ENCODE peak calls at places on chromosomes 4 and X, in nine cellular contexts. One of them, this sample, is unnamed.
A peak's percentile ranks its signal among the peaks of the same experiment; 100 is the strongest.

GRCh38 chr4:150960079-150960478 is 55.0 kb downstream of the LRBA start:
- DNase-seq in stomach: no peak
- DNase-seq in body of pancreas: no peak
- DNase-seq in astrocyte of the cerebellum: no peak
- DNase-seq in dorsolateral prefrontal cortex: no peak
- DNase-seq in fibroblast of mammary gland: peak; percentile 62
- DNase-seq in uterus: no peak
- DNase-seq in psoas muscle: no peak
- DNase-seq in fibroblast of the aortic adventitia: peak; percentile 27
- DNase-seq in this sample: no peak

GRCh38 chrX:148836741-148837140 is 336.3 kb downstream of the AFF2 start:
- DNase-seq in stomach: no peak
- DNase-seq in dorsolateral prefrontal cortex: no peak
- DNase-seq in psoas muscle: no peak
- DNase-seq in fibroblast of mammary gland: no peak
- DNase-seq in fibroblast of the aortic adventitia: no peak
- DNase-seq in uterus: no peak
- DNase-seq in astrocyte of the cerebellum: no peak
- DNase-seq in body of pancreas: no peak
- DNase-seq in this sample: no peak

GRCh38 chr4:73019462-73020047 is 50.0 kb downstream of the COX18 start:
- DNase-seq in dorsolateral prefrontal cortex: no peak
- DNase-seq in astrocyte of the cerebellum: peak; percentile 45
- DNase-seq in body of pancreas: peak; percentile 14
- DNase-seq in psoas muscle: no peak
- DNase-seq in fibroblast of the aortic adventitia: peak; percentile 76
- DNase-seq in fibroblast of mammary gland: peak; percentile 58
- DNase-seq in stomach: no peak
- DNase-seq in uterus: no peak
- DNase-seq in this sample: peak; percentile 4

GRCh38 chr4:53132117-53132889 is 233.6 kb downstream of the SCFD2 start:
- DNase-seq in fibroblast of mammary gland: peak; percentile 66
- DNase-seq in stomach: no peak
- DNase-seq in psoas muscle: no peak
- DNase-seq in fibroblast of the aortic adventitia: peak; percentile 85
- DNase-seq in body of pancreas: no peak
- DNase-seq in dorsolateral prefrontal cortex: no peak
- DNase-seq in uterus: no peak
- DNase-seq in astrocyte of the cerebellum: no peak
- DNase-seq in this sample: no peak

GRCh38 chrX:1554469-1555210 is 17.7 kb upstream of the P2RY8 start:
- DNase-seq in astrocyte of the cerebellum: no peak
- DNase-seq in body of pancreas: no peak
- DNase-seq in fibroblast of mammary gland: no peak
- DNase-seq in psoas muscle: no peak
- DNase-seq in uterus: no peak
- DNase-seq in stomach: peak; percentile 25
- DNase-seq in dorsolateral prefrontal cortex: no peak
- DNase-seq in fibroblast of the aortic adventitia: no peak
- DNase-seq in this sample: no peak

GRCh38 chrX:70481424-70481823 is 36.8 kb downstream of the DLG3 start:
- DNase-seq in psoas muscle: no peak
- DNase-seq in body of pancreas: no peak
- DNase-seq in fibroblast of mammary gland: peak; percentile 22
- DNase-seq in fibroblast of the aortic adventitia: no peak
- DNase-seq in stomach: no peak
- DNase-seq in astrocyte of the cerebellum: no peak
- DNase-seq in uterus: no peak
- DNase-seq in dorsolateral prefrontal cortex: no peak
- DNase-seq in this sample: no peak

GRCh38 chr4:72378901-72379300 is 190.1 kb downstream of the ADAMTS3 start:
- DNase-seq in astrocyte of the cerebellum: no peak
- DNase-seq in psoas muscle: no peak
- DNase-seq in uterus: no peak
- DNase-seq in fibroblast of the aortic adventitia: no peak
- DNase-seq in dorsolateral prefrontal cortex: no peak
- DNase-seq in body of pancreas: no peak
- DNase-seq in fibroblast of mammary gland: no peak
- DNase-seq in stomach: no peak
- DNase-seq in this sample: no peak

GRCh38 chr4:24747234-24747975 is 48.0 kb upstream of the SOD3 start:
- DNase-seq in astrocyte of the cerebellum: no peak
- DNase-seq in fibroblast of the aortic adventitia: no peak
- DNase-seq in stomach: no peak
- DNase-seq in psoas muscle: no peak
- DNase-seq in uterus: no peak
- DNase-seq in body of pancreas: no peak
- DNase-seq in dorsolateral prefrontal cortex: no peak
- DNase-seq in fibroblast of mammary gland: no peak
- DNase-seq in this sample: no peak

DNA sequence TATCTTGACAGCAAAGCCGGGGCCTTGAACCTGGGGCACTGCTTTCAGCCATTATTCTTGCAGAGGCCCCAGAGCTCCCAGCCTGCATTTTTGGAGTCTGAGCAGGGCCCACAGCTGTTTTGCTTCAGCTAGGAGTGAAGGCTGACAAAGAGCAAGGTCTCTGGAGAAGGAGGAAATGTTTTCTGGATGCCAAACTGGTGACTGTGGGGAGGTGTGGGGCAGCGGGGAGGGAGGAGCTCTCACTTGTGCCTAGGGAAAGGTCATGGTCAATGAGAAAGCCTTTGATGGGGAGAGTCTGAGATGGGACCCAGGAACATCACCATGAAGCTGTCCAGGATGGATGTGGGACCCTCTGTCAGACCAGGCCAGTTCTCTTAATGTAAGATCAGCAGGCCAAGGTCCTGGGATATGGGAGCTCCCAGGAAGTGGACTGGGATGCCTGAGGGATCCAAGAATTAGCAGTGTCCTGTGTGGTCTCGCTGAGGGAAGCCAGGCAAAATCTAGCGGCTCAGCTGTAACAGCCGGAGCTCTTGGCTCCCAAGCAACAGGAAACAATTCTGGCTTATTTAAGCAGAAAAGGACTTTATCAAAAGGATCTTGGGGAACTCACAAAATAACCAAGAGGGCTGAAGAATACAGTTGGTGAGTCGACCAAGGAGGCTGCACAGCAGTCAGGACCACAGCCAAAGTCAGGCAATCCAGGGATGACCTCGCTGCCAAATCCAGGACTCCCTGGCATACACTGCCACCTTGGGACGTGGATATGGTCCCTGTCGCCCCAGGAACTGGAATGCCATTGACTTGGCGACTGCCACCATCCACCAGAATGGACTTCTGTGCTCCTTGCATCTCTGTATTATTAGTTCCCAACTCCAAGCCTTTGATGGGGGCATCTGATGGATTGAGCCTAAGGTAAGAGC is 165.1 kb upstream of the BCOR start:
- DNase-seq in fibroblast of mammary gland: peak; percentile 47
- DNase-seq in uterus: peak; percentile 39
- DNase-seq in stomach: no peak
- DNase-seq in astrocyte of the cerebellum: no peak
- DNase-seq in psoas muscle: peak; percentile 55
- DNase-seq in fibroblast of the aortic adventitia: peak; percentile 75
- DNase-seq in body of pancreas: peak; percentile 8
- DNase-seq in dorsolateral prefrontal cortex: no peak
- DNase-seq in this sample: no peak
- TF ChIP-seq CTCF in fibroblast of mammary gland: no peak
- TF ChIP-seq CTCF in uterus: no peak
- TF ChIP-seq CTCF in stomach: no peak
- TF ChIP-seq CTCF in astrocyte of the cerebellum: no peak
- TF ChIP-seq CTCF in psoas muscle: no peak
- TF ChIP-seq CTCF in fibroblast of the aortic adventitia: no peak
- TF ChIP-seq CTCF in body of pancreas: no peak
- TF ChIP-seq CTCF in dorsolateral prefrontal cortex: no peak
- TF ChIP-seq CTCF in this sample: no peak

GRCh38 chr4:36388710-36389109 is 107.3 kb downstream of the DTHD1 start:
- DNase-seq in uterus: no peak
- DNase-seq in body of pancreas: no peak
- DNase-seq in stomach: no peak
- DNase-seq in fibroblast of the aortic adventitia: no peak
- DNase-seq in astrocyte of the cerebellum: no peak
- DNase-seq in fibroblast of mammary gland: no peak
- DNase-seq in dorsolateral prefrontal cortex: no peak
- DNase-seq in psoas muscle: no peak
- DNase-seq in this sample: no peak

GRCh38 chr4:36392049-36392448 is 110.6 kb downstream of the DTHD1 start:
- DNase-seq in uterus: no peak
- DNase-seq in dorsolateral prefrontal cortex: no peak
- DNase-seq in stomach: no peak
- DNase-seq in fibroblast of mammary gland: peak; percentile 2
- DNase-seq in fibroblast of the aortic adventitia: no peak
- DNase-seq in body of pancreas: no peak
- DNase-seq in astrocyte of the cerebellum: no peak
- DNase-seq in psoas muscle: no peak
- DNase-seq in this sample: no peak

GRCh38 chr4:36385951-36386561 is 104.6 kb downstream of the DTHD1 start:
- DNase-seq in dorsolateral prefrontal cortex: no peak
- DNase-seq in body of pancreas: no peak
- DNase-seq in uterus: no peak
- DNase-seq in fibroblast of mammary gland: no peak
- DNase-seq in stomach: no peak
- DNase-seq in psoas muscle: no peak
- DNase-seq in astrocyte of the cerebellum: no peak
- DNase-seq in fibroblast of the aortic adventitia: no peak
- DNase-seq in this sample: no peak

DNA sequence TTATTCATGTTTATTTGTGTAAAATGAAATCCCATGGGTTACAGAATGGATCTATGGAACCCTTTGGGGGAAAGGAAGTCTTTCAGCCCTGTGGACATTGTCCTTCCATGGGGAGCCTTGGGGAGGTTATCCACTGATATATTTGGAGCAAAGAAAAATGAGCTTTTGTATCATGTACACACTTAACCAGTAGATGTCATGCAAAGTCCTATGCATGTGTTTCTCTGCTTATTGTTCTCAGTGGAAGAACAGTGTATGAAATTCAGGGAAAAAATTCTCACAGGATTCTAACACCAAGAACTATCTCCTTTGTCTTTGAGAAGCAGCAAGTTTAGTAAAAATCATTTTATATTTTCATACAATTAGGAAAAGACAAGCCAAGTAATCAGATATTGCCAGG is 105.3 kb downstream of the DTHD1 start:
- DNase-seq in astrocyte of the cerebellum: no peak
- DNase-seq in psoas muscle: no peak
- DNase-seq in fibroblast of the aortic adventitia: no peak
- DNase-seq in body of pancreas: no peak
- DNase-seq in uterus: no peak
- DNase-seq in stomach: no peak
- DNase-seq in dorsolateral prefrontal cortex: no peak
- DNase-seq in fibroblast of mammary gland: no peak
- DNase-seq in this sample: no peak
- TF ChIP-seq CTCF in astrocyte of the cerebellum: no peak
- TF ChIP-seq CTCF in psoas muscle: no peak
- TF ChIP-seq CTCF in fibroblast of the aortic adventitia: no peak
- TF ChIP-seq CTCF in body of pancreas: no peak
- TF ChIP-seq CTCF in uterus: no peak
- TF ChIP-seq CTCF in stomach: no peak
- TF ChIP-seq CTCF in dorsolateral prefrontal cortex: peak; percentile 32
- TF ChIP-seq CTCF in fibroblast of mammary gland: no peak
- TF ChIP-seq CTCF in this sample: no peak

DNA sequence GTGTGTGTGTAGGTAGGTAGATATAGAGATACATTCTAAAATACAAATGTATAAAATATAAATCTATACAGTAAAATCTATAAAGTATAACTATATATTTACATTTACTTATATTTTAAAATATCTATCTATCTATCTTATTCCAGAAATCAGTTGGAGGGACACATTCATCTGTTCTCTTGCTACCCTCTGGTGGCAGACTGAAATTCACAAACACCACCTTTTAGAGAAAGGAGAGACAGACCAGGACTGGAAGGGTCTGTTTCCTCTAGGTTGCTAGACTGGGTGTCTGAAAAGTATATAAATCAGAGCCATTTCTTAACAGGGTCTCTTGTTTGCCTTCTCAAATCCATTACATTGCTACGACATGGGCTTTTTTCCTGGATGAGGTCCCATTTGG is 343.0 kb downstream of the OPHN1 start:
- DNase-seq in uterus: no peak
- DNase-seq in dorsolateral prefrontal cortex: no peak
- DNase-seq in astrocyte of the cerebellum: no peak
- DNase-seq in fibroblast of mammary gland: peak; percentile 15
- DNase-seq in stomach: no peak
- DNase-seq in fibroblast of the aortic adventitia: peak; percentile 11
- DNase-seq in psoas muscle: no peak
- DNase-seq in body of pancreas: no peak
- DNase-seq in this sample: no peak
- TF ChIP-seq CTCF in uterus: no peak
- TF ChIP-seq CTCF in dorsolateral prefrontal cortex: no peak
- TF ChIP-seq CTCF in astrocyte of the cerebellum: peak; percentile 15
- TF ChIP-seq CTCF in fibroblast of mammary gland: no peak
- TF ChIP-seq CTCF in stomach: no peak
- TF ChIP-seq CTCF in fibroblast of the aortic adventitia: peak; percentile 12
- TF ChIP-seq CTCF in psoas muscle: peak; percentile 11
- TF ChIP-seq CTCF in body of pancreas: no peak
- TF ChIP-seq CTCF in this sample: no peak

GRCh38 chr4:183760326-183760725 is 101.2 kb downstream of the TRAPPC11 start:
- DNase-seq in fibroblast of mammary gland: no peak
- DNase-seq in body of pancreas: no peak
- DNase-seq in dorsolateral prefrontal cortex: no peak
- DNase-seq in astrocyte of the cerebellum: no peak
- DNase-seq in stomach: no peak
- DNase-seq in psoas muscle: no peak
- DNase-seq in fibroblast of the aortic adventitia: no peak
- DNase-seq in uterus: no peak
- DNase-seq in this sample: no peak

GRCh38 chr4:183758735-183759447 is 99.8 kb downstream of the TRAPPC11 start:
- DNase-seq in dorsolateral prefrontal cortex: no peak
- DNase-seq in fibroblast of mammary gland: no peak
- DNase-seq in astrocyte of the cerebellum: no peak
- DNase-seq in stomach: no peak
- DNase-seq in uterus: no peak
- DNase-seq in body of pancreas: no peak
- DNase-seq in fibroblast of the aortic adventitia: no peak
- DNase-seq in psoas muscle: no peak
- DNase-seq in this sample: no peak

GRCh38 chr4:183757105-183757504 is 98.0 kb downstream of the TRAPPC11 start:
- DNase-seq in astrocyte of the cerebellum: peak; percentile 12
- DNase-seq in body of pancreas: no peak
- DNase-seq in fibroblast of the aortic adventitia: no peak
- DNase-seq in dorsolateral prefrontal cortex: no peak
- DNase-seq in uterus: no peak
- DNase-seq in stomach: no peak
- DNase-seq in psoas muscle: no peak
- DNase-seq in fibroblast of mammary gland: no peak
- DNase-seq in this sample: no peak

DNA sequence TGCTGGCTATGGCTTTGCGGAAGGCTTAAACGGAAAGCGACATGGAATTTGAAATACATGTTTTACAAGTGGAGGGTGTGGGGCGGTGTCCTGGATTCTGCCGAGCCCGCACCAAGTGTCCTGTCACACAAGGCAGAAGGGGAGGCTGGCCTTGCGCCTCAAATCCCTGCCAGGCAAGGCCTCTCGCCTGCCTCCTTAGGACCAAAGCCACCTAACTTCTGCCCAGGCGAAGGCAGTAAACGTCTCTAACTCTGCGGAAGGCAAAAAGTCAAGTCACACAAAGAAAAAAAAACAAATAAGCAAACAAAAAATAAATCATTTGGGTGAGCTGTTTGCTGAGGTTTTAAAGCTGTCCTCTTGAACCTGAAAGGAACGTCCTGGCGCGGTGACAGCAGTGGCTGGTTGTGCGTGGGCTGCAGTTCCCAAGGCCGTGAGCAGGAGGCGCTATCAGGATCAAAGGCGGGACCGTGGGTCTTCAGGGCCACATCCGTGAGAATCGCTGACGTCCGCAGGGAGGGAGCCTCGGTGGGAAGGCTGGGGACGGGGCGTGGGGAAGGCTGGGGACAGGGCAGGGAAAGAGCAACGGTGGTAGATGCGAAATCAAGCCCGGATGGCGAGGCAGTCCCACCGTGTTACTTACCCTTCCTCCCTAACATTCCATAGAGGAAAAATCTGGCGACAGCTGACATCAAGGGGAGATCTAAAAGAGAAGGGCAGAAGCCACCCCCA is 99.1 kb downstream of the TRAPPC11 start:
- DNase-seq in dorsolateral prefrontal cortex: no peak
- DNase-seq in fibroblast of mammary gland: peak; percentile 21
- DNase-seq in astrocyte of the cerebellum: no peak
- DNase-seq in psoas muscle: peak; percentile 72
- DNase-seq in body of pancreas: peak; percentile 18
- DNase-seq in uterus: no peak
- DNase-seq in fibroblast of the aortic adventitia: peak; percentile 5
- DNase-seq in stomach: no peak
- DNase-seq in this sample: no peak
- TF ChIP-seq CTCF in dorsolateral prefrontal cortex: no peak
- TF ChIP-seq CTCF in fibroblast of mammary gland: peak; percentile 38
- TF ChIP-seq CTCF in astrocyte of the cerebellum: peak; percentile 21
- TF ChIP-seq CTCF in psoas muscle: no peak
- TF ChIP-seq CTCF in body of pancreas: no peak
- TF ChIP-seq CTCF in uterus: no peak
- TF ChIP-seq CTCF in fibroblast of the aortic adventitia: peak; percentile 37
- TF ChIP-seq CTCF in stomach: no peak
- TF ChIP-seq CTCF in this sample: peak; percentile 41

This sample was measured in neural crest cell.